ENCODE peak calls at places on chromosomes 11 and 22, in four cellular contexts. One of them, this sample, is unnamed.

GRCh38 chr11:65043881-65044501 is 3.0 kb downstream of the SAC3D1 start:
- DNase-seq in HCT116: no peak
- DNase-seq in hepatocyte: no peak
- DNase-seq in SK-N-SH: no peak
- DNase-seq in this sample: no peak

GRCh38 chr11:120024046-120024445 is 113.9 kb downstream of the TRIM29 start:
- DNase-seq in SK-N-SH: no peak
- DNase-seq in HCT116: no peak
- DNase-seq in hepatocyte: no peak
- DNase-seq in this sample: peak; percentile 55

GRCh38 chr11:116712428-116712827 is 60.4 kb downstream of the BUD13 start:
- DNase-seq in SK-N-SH: no peak
- DNase-seq in HCT116: no peak
- DNase-seq in hepatocyte: no peak
- DNase-seq in this sample: no peak

GRCh38 chr11:18501629-18502028 is 25.1 kb downstream of the TSG101 start:
- DNase-seq in HCT116: no peak
- DNase-seq in hepatocyte: no peak
- DNase-seq in SK-N-SH: no peak
- DNase-seq in this sample: no peak

GRCh38 chr11:73971175-73971719 is 11.4 kb downstream of the UCP2 start:
- DNase-seq in SK-N-SH: no peak
- DNase-seq in hepatocyte: no peak
- DNase-seq in HCT116: no peak
- DNase-seq in this sample: no peak

GRCh38 chr11:45410391-45411215 is 124.5 kb upstream of the SYT13 start:
- DNase-seq in SK-N-SH: no peak
- DNase-seq in hepatocyte: no peak
- DNase-seq in HCT116: no peak
- DNase-seq in this sample: peak; percentile 51

GRCh38 chr22:42269407-42270177 is 861 bp downstream of the TCF20 start:
- DNase-seq in hepatocyte: peak; percentile 85
- DNase-seq in SK-N-SH: peak; percentile 62
- DNase-seq in HCT116: peak; percentile 48
- DNase-seq in this sample: peak; percentile 81

GRCh38 chr11:103700605-103701004 is 335.8 kb upstream of the DDI1 start:
- DNase-seq in SK-N-SH: no peak
- DNase-seq in hepatocyte: peak; percentile 7
- DNase-seq in HCT116: no peak
- DNase-seq in this sample: no peak

GRCh38 chr11:27451528-27451927 is 21.1 kb downstream of the LGR4 start:
- DNase-seq in HCT116: no peak
- DNase-seq in SK-N-SH: no peak
- DNase-seq in hepatocyte: no peak
- DNase-seq in this sample: no peak

GRCh38 chr11:110077866-110078325 is 15.3 kb upstream of the ZC3H12C start:
- DNase-seq in HCT116: no peak
- DNase-seq in SK-N-SH: no peak
- DNase-seq in hepatocyte: peak; percentile 24
- DNase-seq in this sample: no peak

DNA sequence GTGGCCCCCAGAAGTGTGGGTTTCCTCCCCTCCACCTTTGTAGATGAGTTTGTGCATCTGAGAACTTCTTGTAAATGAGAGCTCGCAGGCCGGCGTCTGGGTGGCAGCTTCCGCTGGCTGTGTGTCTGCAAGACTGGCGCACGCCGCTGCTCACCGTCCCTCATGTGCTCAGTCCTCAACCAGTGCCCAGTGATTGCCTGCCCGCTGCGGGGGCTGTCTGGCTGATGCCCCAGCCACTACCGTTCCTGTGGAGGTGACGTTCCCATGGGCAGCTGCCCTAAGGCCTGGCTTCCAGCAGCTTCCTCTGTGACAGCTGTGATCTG is 8.8 kb downstream of the TBX1 start:
- DNase-seq in hepatocyte: no peak
- DNase-seq in SK-N-SH: no peak
- DNase-seq in HCT116: no peak
- DNase-seq in this sample: no peak
- H3K4me2 ChIP-seq in hepatocyte: no peak overlapping the region
- H3K4me2 ChIP-seq in SK-N-SH: no peak overlapping the region
- H3K4me2 ChIP-seq in HCT116: no peak overlapping the region
- H3K4me2 ChIP-seq in this sample: no peak overlapping the region

GRCh38 chr22:46422896-46423295 is 87.4 kb downstream of the TRMU start:
- DNase-seq in HCT116: no peak
- DNase-seq in SK-N-SH: no peak
- DNase-seq in hepatocyte: no peak
- DNase-seq in this sample: no peak
- TF ChIP-seq EZH2phosphoT487 in HCT116: no peak
- TF ChIP-seq EZH2phosphoT487 in SK-N-SH: no peak
- TF ChIP-seq EZH2phosphoT487 in hepatocyte: no peak
- TF ChIP-seq EZH2phosphoT487 in this sample: no peak

DNA sequence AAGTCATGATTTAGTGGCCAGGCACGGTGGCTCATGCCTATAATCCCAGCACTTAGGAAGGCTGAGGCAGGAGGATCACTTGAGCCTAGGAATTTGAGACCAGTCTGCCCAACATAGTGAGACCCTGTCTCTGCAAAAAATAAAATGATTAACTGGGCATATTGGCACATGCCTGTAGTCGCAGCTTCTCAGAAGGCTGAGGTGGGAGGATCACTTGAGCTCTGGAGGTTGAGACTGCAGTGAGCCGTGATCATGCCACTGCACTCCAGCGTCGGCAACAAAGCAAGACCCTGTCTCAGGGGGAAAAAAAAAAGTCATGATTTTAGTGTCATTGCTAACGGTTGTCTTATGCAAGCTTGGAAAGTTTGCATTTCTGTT is 11.9 kb downstream of the UBE2L3 start:
- DNase-seq in SK-N-SH: no peak
- DNase-seq in hepatocyte: no peak
- DNase-seq in HCT116: no peak
- DNase-seq in this sample: no peak
- H3K4me2 ChIP-seq in SK-N-SH: no peak overlapping the region
- H3K4me2 ChIP-seq in hepatocyte: no peak overlapping the region
- H3K4me2 ChIP-seq in HCT116: no peak overlapping the region
- H3K4me2 ChIP-seq in this sample: no peak overlapping the region

GRCh38 chr22:29600846-29601245 is 2.6 kb upstream of the NF2 start:
- DNase-seq in SK-N-SH: no peak
- DNase-seq in hepatocyte: no peak
- DNase-seq in HCT116: no peak
- DNase-seq in this sample: no peak
- TF ChIP-seq EZH2phosphoT487 in SK-N-SH: no peak
- TF ChIP-seq EZH2phosphoT487 in hepatocyte: no peak
- TF ChIP-seq EZH2phosphoT487 in HCT116: no peak
- TF ChIP-seq EZH2phosphoT487 in this sample: no peak

DNA sequence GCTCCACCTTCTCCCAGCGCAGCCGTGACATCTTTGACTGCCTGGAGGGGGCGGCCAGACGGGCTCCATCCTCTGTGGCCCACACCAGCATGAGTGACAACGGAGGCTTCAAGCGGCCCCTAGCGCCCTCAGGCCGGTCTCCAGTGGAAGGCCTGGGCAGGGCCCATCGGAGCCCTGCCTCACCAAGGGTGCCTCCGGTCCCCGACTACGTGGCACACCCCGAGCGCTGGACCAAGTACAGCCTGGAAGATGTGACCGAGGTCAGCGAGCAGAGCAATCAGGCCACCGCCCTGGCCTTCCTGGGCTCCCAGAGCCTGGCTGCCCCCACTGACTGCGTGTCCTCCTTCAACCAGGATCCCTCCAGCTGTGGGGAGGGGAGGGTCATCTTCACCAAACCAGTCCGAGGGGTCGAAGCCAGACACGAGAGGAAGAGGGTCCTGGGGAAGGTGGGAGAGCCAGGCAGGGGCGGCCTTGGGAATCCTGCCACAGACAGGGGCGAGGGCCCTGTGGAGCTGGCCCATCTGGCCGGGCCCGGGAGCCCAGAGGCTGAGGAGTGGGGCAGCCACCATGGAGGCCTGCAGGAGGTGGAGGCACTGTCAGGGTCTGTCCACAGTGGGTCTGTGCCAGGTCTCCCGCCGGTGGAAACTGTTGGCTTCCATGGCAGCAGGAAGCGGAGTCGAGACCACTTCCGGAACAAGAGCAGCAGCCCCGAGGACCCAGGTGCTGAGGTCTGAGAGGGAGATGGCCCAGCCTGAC is 2.5 kb downstream of the TSSC4 start:
- DNase-seq in HCT116: no peak
- DNase-seq in hepatocyte: no peak
- DNase-seq in SK-N-SH: no peak
- DNase-seq in this sample: no peak
- H3K4me2 ChIP-seq in HCT116: no peak overlapping the region
- H3K4me2 ChIP-seq in hepatocyte: no peak overlapping the region
- H3K4me2 ChIP-seq in SK-N-SH: no peak overlapping the region
- H3K4me2 ChIP-seq in this sample: no peak overlapping the region

GRCh38 chr11:6196396-6196795 is 2.6 kb upstream of the OR52W1 start:
- DNase-seq in SK-N-SH: no peak
- DNase-seq in HCT116: no peak
- DNase-seq in hepatocyte: no peak
- DNase-seq in this sample: no peak

GRCh38 chr11:6200975-6201374 is 2.0 kb downstream of the OR52W1 start:
- DNase-seq in HCT116: no peak
- DNase-seq in hepatocyte: no peak
- DNase-seq in SK-N-SH: no peak
- DNase-seq in this sample: no peak

GRCh38 chr11:6199174-6199810 is at the start of gene OR52W1:
- DNase-seq in SK-N-SH: no peak
- DNase-seq in hepatocyte: no peak
- DNase-seq in HCT116: no peak
- DNase-seq in this sample: no peak

GRCh38 chr11:6194065-6194581 is 4.9 kb upstream of the OR52W1 start:
- DNase-seq in HCT116: no peak
- DNase-seq in SK-N-SH: no peak
- DNase-seq in hepatocyte: no peak
- DNase-seq in this sample: no peak

DNA sequence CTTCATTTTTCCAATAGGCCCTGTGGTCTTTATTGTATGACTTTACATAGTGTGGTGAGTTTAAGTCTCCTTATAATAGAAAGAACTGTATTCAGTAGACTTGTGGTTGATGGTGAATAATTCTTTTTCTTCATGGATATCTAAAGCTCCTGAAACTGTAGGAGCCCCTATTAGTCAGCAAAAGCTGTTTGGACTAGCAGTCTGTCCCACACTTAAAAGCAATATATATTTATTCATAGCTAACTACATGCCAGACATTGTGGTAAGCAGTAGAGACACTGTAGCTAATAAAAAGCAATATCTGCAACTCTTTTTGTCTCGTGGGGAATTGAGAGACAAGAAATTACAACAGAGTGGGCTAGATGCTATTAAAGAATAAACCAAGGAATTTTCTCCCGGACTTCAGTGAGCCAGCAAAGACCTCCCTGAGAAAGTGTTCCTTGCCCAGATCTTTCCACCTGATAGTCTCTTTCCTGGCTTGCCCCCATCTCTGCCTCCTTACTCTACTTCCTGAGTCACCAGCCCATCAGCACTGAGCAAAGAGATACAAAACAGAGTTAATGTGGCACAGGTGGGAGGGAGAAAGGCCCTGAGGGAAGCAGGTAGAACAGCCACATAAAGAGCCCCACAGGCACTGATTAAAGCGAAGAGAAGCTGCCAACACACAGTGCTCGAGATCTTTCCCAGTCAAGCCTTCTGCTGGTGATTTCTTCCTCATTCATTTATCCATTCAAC is 1.4 kb upstream of the OR52W1 start:
- DNase-seq in SK-N-SH: no peak
- DNase-seq in HCT116: no peak
- DNase-seq in hepatocyte: no peak
- DNase-seq in this sample: no peak
- TF ChIP-seq EZH2phosphoT487 in SK-N-SH: no peak
- TF ChIP-seq EZH2phosphoT487 in HCT116: no peak
- TF ChIP-seq EZH2phosphoT487 in hepatocyte: no peak
- TF ChIP-seq EZH2phosphoT487 in this sample: no peak

DNA sequence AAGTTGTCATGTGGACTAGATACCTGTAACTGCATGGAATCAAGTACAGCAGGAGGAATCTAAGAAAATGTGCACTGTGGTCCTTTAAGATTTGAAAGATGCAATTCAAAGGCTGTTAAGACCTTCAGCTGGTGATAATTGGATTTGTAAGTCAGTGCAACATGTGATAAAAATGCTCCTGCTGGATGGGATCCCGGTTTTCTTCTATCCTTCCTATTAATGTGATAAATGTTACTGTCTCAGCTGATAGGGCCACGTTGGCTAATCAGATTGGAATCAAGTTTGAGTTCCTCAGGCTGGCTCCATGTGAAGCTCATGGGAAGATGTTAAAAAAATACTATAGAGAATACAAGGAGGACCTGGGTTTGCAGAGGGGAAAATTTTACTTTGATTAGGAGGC is 652.3 kb downstream of the NTM start:
- DNase-seq in hepatocyte: no peak
- DNase-seq in HCT116: no peak
- DNase-seq in SK-N-SH: no peak
- DNase-seq in this sample: no peak
- H3K4me2 ChIP-seq in hepatocyte: no peak overlapping the region
- H3K4me2 ChIP-seq in HCT116: no peak overlapping the region
- H3K4me2 ChIP-seq in SK-N-SH: peak overlapping the region; percentile 33
- H3K4me2 ChIP-seq in this sample: no peak overlapping the region

GRCh38 chr11:35763772-35764171 is 101.2 kb downstream of the TRIM44 start:
- DNase-seq in HCT116: no peak
- DNase-seq in SK-N-SH: no peak
- DNase-seq in hepatocyte: no peak
- DNase-seq in this sample: no peak

GRCh38 chr11:35765211-35765610 is 102.6 kb downstream of the TRIM44 start:
- DNase-seq in HCT116: no peak
- DNase-seq in SK-N-SH: no peak
- DNase-seq in hepatocyte: no peak
- DNase-seq in this sample: no peak

GRCh38 chr11:35766651-35767050 is 104.1 kb downstream of the TRIM44 start:
- DNase-seq in hepatocyte: no peak
- DNase-seq in SK-N-SH: no peak
- DNase-seq in HCT116: no peak
- DNase-seq in this sample: no peak

GRCh38 chr11:35763301-35763700 is 100.7 kb downstream of the TRIM44 start:
- DNase-seq in HCT116: no peak
- DNase-seq in hepatocyte: no peak
- DNase-seq in SK-N-SH: no peak
- DNase-seq in this sample: no peak

GRCh38 chr11:35764414-35764813 is 101.8 kb downstream of the TRIM44 start:
- DNase-seq in hepatocyte: no peak
- DNase-seq in HCT116: no peak
- DNase-seq in SK-N-SH: no peak
- DNase-seq in this sample: no peak
- TF ChIP-seq EZH2phosphoT487 in hepatocyte: no peak
- TF ChIP-seq EZH2phosphoT487 in HCT116: no peak
- TF ChIP-seq EZH2phosphoT487 in SK-N-SH: no peak
- TF ChIP-seq EZH2phosphoT487 in this sample: no peak

GRCh38 chr11:48105096-48105990 is 111.3 kb upstream of the OR4B1 start:
- DNase-seq in SK-N-SH: no peak
- DNase-seq in HCT116: no peak
- DNase-seq in hepatocyte: no peak
- DNase-seq in this sample: no peak

GRCh38 chr11:48109046-48109666 is 107.5 kb upstream of the OR4B1 start:
- DNase-seq in hepatocyte: no peak
- DNase-seq in HCT116: peak; percentile 37
- DNase-seq in SK-N-SH: no peak
- DNase-seq in this sample: peak; percentile 26

GRCh38 chr11:48108231-48109045 is 108.2 kb upstream of the OR4B1 start:
- DNase-seq in SK-N-SH: no peak
- DNase-seq in HCT116: no peak
- DNase-seq in hepatocyte: no peak
- DNase-seq in this sample: no peak

GRCh38 chr11:48106166-48106565 is 110.4 kb upstream of the OR4B1 start:
- DNase-seq in HCT116: no peak
- DNase-seq in hepatocyte: no peak
- DNase-seq in SK-N-SH: no peak
- DNase-seq in this sample: no peak

GRCh38 chr11:48107188-48107704 is 109.4 kb upstream of the OR4B1 start:
- DNase-seq in HCT116: no peak
- DNase-seq in hepatocyte: no peak
- DNase-seq in SK-N-SH: no peak
- DNase-seq in this sample: no peak
- H3K4me2 ChIP-seq in HCT116: peak overlapping the region; percentile 12
- H3K4me2 ChIP-seq in hepatocyte: no peak overlapping the region
- H3K4me2 ChIP-seq in SK-N-SH: peak overlapping the region; percentile 39
- H3K4me2 ChIP-seq in this sample: no peak overlapping the region